ENCODE peak calls at places on chromosomes 6 and 20, in seven cellular contexts. I is epithelial cell of esophagus, T is brain microvascular endothelial cell, Y is heart right ventricle, D is BE2C, N is stomach, V is left lung. S is an unnamed sample.

GRCh38 chr20:9989066-9989724 is 45.6 kb upstream of the ANKEF1 start:
- DNase-seq in I (peak), D (no peak), N (no peak), Y (no peak), V (no peak), T (peak), S (peak)

GRCh38 chr6:36884610-36885009 is 1.1 kb upstream of the C6orf89 start:
- DNase-seq in V (no peak), D (no peak), N (no peak), Y (no peak), I (no peak), T (no peak), S (no peak)

GRCh38 chr6:13260831-13261230 is 67.5 kb downstream of the TBC1D7 start:
- DNase-seq in N (no peak), D (no peak), T (no peak), Y (no peak), I (no peak), V (no peak), S (no peak)

GRCh38 chr6:160692369-160692959 is 9.6 kb upstream of the PLG start:
- DNase-seq in T (no peak), Y (no peak), N (no peak), I (peak), V (no peak), D (no peak), S (no peak)

GRCh38 chr6:25337004-25337403 is 57.8 kb downstream of the CARMIL1 start:
- DNase-seq in T (no peak), N (no peak), Y (no peak), D (no peak), I (peak), V (no peak), S (peak)

GRCh38 chr20:62327726-62328495 is 25.1 kb downstream of the ADRM1 start:
- DNase-seq in V (no peak), I (no peak), Y (peak), N (no peak), D (no peak), T (no peak), S (no peak)

GRCh38 chr6:65776332-65776731 is 69.3 kb upstream of the EYS start:
- DNase-seq in T (no peak), D (no peak), Y (no peak), V (no peak), N (no peak), I (peak), S (no peak)

GRCh38 chr20:4573564-4574355 is 147.9 kb upstream of the PRND start:
- DNase-seq in N (no peak), I (peak), V (no peak), D (no peak), T (peak), Y (no peak), S (peak)

GRCh38 chr6:18280084-18280483 is 15.8 kb upstream of the DEK start:
- DNase-seq in T (no peak), I (peak), Y (no peak), D (no peak), V (no peak), N (no peak), S (no peak)
- H3K4me3 ChIP-seq in T (no peak), I (no peak), Y (no peak), D (no peak), V (no peak), N (no peak), S (no peak)

GRCh38 chr6:83860347-83860731 is 850 bp downstream of the CYB5R4 start:
- DNase-seq in Y (no peak), N (no peak), I (no peak), T (no peak), V (no peak), D (no peak), S (no peak)

GRCh38 chr6:83859410-83860346 is at the start of gene CYB5R4:
- DNase-seq in V (peak), T (peak), Y (peak), D (peak), I (peak), N (peak), S (peak)

GRCh38 chr6:83862776-83863471 is 3.4 kb downstream of the CYB5R4 start:
- DNase-seq in D (no peak), Y (no peak), V (no peak), N (no peak), I (no peak), T (no peak), S (no peak)

GRCh38 chr6:83867043-83867442 is 7.6 kb downstream of the CYB5R4 start:
- DNase-seq in V (no peak), N (no peak), T (no peak), D (no peak), I (no peak), Y (no peak), S (no peak)

GRCh38 chr6:83861077-83861476 is 1.6 kb downstream of the CYB5R4 start:
- DNase-seq in I (no peak), Y (no peak), N (no peak), T (no peak), V (no peak), D (no peak), S (no peak)
- H3K4me3 ChIP-seq in I (no peak), Y (no peak), N (no peak), T (no peak), V (no peak), D (no peak), S (no peak)

GRCh38 chr20:21706345-21707195 is 1.1 kb downstream of the PAX1 start:
- DNase-seq in V (no peak), Y (no peak), N (no peak), I (no peak), D (no peak), T (no peak), S (no peak)

GRCh38 chr20:21707999-21708737 is 2.7 kb downstream of the PAX1 start:
- DNase-seq in N (no peak), I (no peak), T (no peak), D (no peak), Y (no peak), V (no peak), S (no peak)

GRCh38 chr20:21708738-21709534 is 3.5 kb downstream of the PAX1 start:
- DNase-seq in Y (no peak), V (no peak), D (no peak), N (no peak), I (no peak), T (no peak), S (no peak)

GRCh38 chr20:21705466-21706344 is at the start of gene PAX1:
- DNase-seq in Y (no peak), V (no peak), N (no peak), T (no peak), D (no peak), I (no peak), S (no peak)

DNA sequence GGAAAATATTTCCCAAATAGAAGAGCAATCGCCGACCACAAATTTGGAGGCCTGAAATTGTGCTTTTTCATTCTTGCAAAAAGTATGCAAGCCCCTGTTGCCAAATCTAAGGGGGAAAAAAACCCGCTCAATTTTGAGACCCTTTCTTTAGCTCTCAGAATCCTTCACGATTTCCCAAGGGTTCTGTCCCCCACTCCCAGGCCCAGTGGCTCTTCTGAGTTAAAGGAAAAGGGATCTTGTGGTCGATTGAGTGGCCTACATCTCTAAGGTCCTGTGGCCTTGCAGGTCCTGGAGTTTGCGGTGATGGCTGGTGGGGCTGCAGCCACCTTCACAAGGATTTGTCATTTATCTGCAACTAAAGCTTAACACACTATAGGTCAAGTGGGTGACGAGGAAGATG is 1.8 kb downstream of the PAX1 start:
- DNase-seq in N (no peak), I (no peak), V (no peak), T (no peak), D (no peak), Y (no peak), S (no peak)
- H3K4me3 ChIP-seq in N (no peak), I (no peak), V (no peak), T (no peak), D (no peak), Y (no peak), S (no peak)

GRCh38 chr6:4459032-4459431 is 317.2 kb upstream of the CDYL start:
- DNase-seq in V (no peak), D (no peak), T (peak), N (no peak), I (peak), Y (no peak), S (peak)

GRCh38 chr6:4464638-4465037 is 311.6 kb upstream of the CDYL start:
- DNase-seq in N (no peak), V (no peak), I (no peak), D (no peak), Y (no peak), T (no peak), S (no peak)

GRCh38 chr6:4459981-4460380 is 316.2 kb upstream of the CDYL start:
- DNase-seq in I (no peak), D (no peak), Y (no peak), V (no peak), T (no peak), N (no peak), S (no peak)

GRCh38 chr6:4466260-4466659 is 309.9 kb upstream of the CDYL start:
- DNase-seq in N (peak), Y (no peak), I (peak), V (peak), D (no peak), T (no peak), S (no peak)

GRCh38 chr6:4460595-4461475 is 315.4 kb upstream of the CDYL start:
- DNase-seq in V (no peak), Y (peak), N (peak), I (peak), T (no peak), D (no peak), S (peak)
- H3K4me3 ChIP-seq in V (no peak), Y (no peak), N (no peak), I (no peak), T (no peak), D (no peak), S (no peak)

GRCh38 chr6:107538856-107539387 is 49.0 kb downstream of the SOBP start:
- DNase-seq in Y (no peak), N (no peak), T (no peak), I (no peak), V (no peak), D (no peak), S (no peak)
- H3K4me3 ChIP-seq in Y (no peak), N (no peak), T (no peak), I (no peak), V (no peak), D (no peak), S (no peak)

GRCh38 chr6:1381397-1382330 is 7.7 kb upstream of the FOXF2 start:
- DNase-seq in N (peak), V (no peak), T (no peak), Y (peak), D (peak), I (peak), S (peak)
- H3K4me3 ChIP-seq in N (peak), V (peak), T (peak), Y (peak), D (no peak), I (no peak), S (peak)

GRCh38 chr6:30681696-30682180 is 4.7 kb downstream of the PPP1R18 start:
- DNase-seq in V (no peak), I (no peak), D (no peak), Y (no peak), T (no peak), N (no peak), S (no peak)
- H3K4me3 ChIP-seq in V (peak), I (no peak), D (peak), Y (peak), T (peak), N (peak), S (peak)

GRCh38 chr6:30881987-30882763 is 2.1 kb upstream of the DDR1 start:
- DNase-seq in Y (no peak), T (peak), I (peak), N (no peak), D (no peak), V (no peak), S (peak)

GRCh38 chr6:30883476-30883742 is 910 bp upstream of the DDR1 start:
- DNase-seq in D (no peak), V (no peak), T (no peak), N (no peak), I (no peak), Y (no peak), S (no peak)

GRCh38 chr6:30881392-30881986 is 2.8 kb upstream of the DDR1 start:
- DNase-seq in D (no peak), T (no peak), Y (no peak), I (no peak), V (no peak), N (no peak), S (no peak)

GRCh38 chr6:30883743-30884520 is at the start of gene DDR1:
- DNase-seq in I (peak), V (peak), N (peak), Y (peak), T (peak), D (peak), S (peak)

DNA sequence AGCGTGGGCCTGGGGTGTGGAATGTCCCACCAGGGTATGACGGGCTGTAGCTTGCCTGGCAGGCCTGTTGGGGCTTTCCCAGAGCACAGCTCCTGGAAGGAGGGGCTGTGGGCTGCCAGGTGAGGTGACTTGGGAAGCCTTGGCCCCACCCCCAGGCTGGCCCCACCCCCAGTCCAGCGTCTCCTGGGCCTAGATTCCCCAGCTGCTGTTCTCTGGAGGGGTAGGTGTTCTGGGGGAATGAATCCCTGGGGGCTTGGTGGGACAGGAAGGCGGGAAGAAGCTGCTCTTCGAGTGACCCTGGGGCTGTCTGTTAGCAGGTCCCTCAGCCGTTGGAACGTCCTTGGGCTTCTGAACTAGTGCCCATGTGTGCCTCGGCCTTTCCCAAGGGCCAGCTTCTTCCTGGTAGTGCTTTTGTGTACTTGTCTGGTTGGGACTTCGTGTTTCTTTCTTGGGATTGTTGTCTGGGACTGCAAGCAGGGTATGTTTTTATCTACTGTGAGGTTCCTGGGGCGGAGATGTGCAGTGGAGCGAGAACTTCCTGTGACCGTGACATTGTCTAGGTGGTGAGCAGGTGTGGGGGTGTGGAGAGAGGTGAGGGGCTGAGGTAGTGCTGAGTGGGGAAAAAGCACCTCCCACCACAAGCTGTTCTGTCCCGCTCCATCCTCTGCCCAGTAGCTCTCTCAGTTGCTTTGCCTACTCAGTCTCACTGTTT is 1.4 kb upstream of the DDR1 start:
- DNase-seq in V (peak), N (peak), T (no peak), Y (no peak), I (peak), D (no peak), S (peak)
- H3K4me3 ChIP-seq in V (peak), N (peak), T (no peak), Y (no peak), I (peak), D (no peak), S (no peak)

GRCh38 chr6:27865952-27866369 is 46.2 kb downstream of the OR2B2 start:
- DNase-seq in D (peak), N (no peak), Y (no peak), V (no peak), I (peak), T (no peak), S (peak)

GRCh38 chr6:27866370-27867050 is 45.7 kb downstream of the OR2B2 start:
- DNase-seq in Y (no peak), V (no peak), N (no peak), D (peak), I (peak), T (peak), S (peak)

GRCh38 chr6:27867051-27867940 is 44.9 kb downstream of the OR2B2 start:
- DNase-seq in D (peak), Y (peak), T (peak), N (peak), V (peak), I (peak), S (peak)

GRCh38 chr6:27870486-27870885 is 41.7 kb downstream of the OR2B2 start:
- DNase-seq in I (no peak), N (no peak), T (no peak), Y (no peak), D (no peak), V (no peak), S (no peak)

DNA sequence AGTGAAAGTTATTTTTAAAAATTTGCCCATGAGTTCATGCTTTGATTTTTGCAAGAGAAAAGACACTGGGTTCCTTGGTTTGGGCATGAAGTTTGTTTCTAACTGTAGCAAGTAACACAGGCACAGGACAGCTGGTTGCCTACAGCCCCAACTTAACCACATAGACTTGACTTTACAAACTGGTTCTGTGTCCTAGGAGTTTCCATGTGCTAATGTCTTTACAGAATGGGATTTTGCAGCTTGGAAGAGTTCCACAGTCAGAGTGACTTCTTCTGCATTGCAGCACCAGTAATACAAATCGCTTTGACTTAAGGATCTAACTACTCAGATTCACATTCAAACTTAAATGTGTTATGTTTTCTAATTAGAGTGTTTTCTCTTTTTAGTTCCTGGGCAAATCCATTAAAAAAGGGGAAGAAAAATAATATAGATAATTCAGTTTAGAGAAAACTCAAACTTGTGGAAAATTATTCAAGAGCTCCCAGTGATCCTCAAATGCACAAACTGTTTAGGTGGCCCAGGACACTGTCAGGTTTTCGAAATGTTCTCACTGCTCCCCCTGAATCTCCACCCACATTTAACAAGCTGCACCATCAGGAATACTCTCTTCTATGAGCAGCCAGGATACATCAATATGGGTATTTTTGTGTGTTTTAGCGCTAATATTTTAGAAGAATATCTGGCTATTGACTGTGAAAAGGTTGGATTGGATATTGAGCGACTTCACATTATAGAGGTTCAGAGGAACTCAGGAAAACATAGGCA is 44.1 kb downstream of the OR2B2 start:
- DNase-seq in V (no peak), I (no peak), D (no peak), Y (no peak), T (no peak), N (no peak), S (peak)
- H3K4me3 ChIP-seq in V (no peak), I (no peak), D (peak), Y (no peak), T (no peak), N (no peak), S (no peak)

S was measured in foreskin fibroblast.